ENCODE peak calls at places on chromosome 17, in five cellular contexts. H is astrocyte of the spinal cord, M is mesothelial cell of epicardium, D is foreskin keratinocyte, O is cardiac fibroblast. Q is an unnamed sample.

GRCh38 chr17:19418312-19418992 is 7.4 kb downstream of the RNF112 start:
- DNase-seq in H (peak; percentile 67), M (no peak), D (no peak), O (peak; percentile 70), Q (no peak)

GRCh38 chr17:41678907-41679739 is 9.6 kb upstream of the EIF1 start:
- DNase-seq in H (peak; percentile 56), M (no peak), D (no peak), O (peak; percentile 68), Q (peak; percentile 80)

GRCh38 chr17:42908872-42909700 is 8.5 kb downstream of the G6PC1 start:
- DNase-seq in H (no peak), M (no peak), D (no peak), O (no peak), Q (no peak)

GRCh38 chr17:32319548-32319905 is 22.4 kb downstream of the C17orf75 start:
- DNase-seq in H (peak; percentile 30), M (peak; percentile 42), D (no peak), O (peak; percentile 61), Q (no peak)

GRCh38 chr17:47810200-47810821 is 11.3 kb downstream of the OSBPL7 start:
- DNase-seq in H (peak; percentile 91), M (no peak), D (peak; percentile 96), O (peak; percentile 89), Q (peak; percentile 82)

GRCh38 chr17:39674179-39674578 is 5.9 kb downstream of the PNMT start:
- DNase-seq in H (no peak), M (no peak), D (no peak), O (no peak), Q (no peak)

GRCh38 chr17:4152471-4152870 is 9.5 kb downstream of the CYB5D2 start:
- DNase-seq in H (peak; percentile 42), M (no peak), D (no peak), O (no peak), Q (no peak)

GRCh38 chr17:78430892-78431691 is 52.6 kb downstream of the PGS1 start:
- DNase-seq in H (peak; percentile 71), M (no peak), D (no peak), O (no peak), Q (no peak)

GRCh38 chr17:49523706-49524472 is 28.8 kb downstream of the NGFR start:
- DNase-seq in H (no peak), M (no peak), D (peak; percentile 88), O (no peak), Q (no peak)

GRCh38 chr17:71632328-71632727 is 488.5 kb upstream of the SOX9 start:
- DNase-seq in H (peak; percentile 54), M (no peak), D (peak; percentile 58), O (peak; percentile 5), Q (no peak)

GRCh38 chr17:4310349-4311060 is 46.7 kb upstream of the ANKFY1 start:
- DNase-seq in H (no peak), M (no peak), D (no peak), O (peak; percentile 84), Q (no peak)

GRCh38 chr17:19347323-19348080 is 15.0 kb downstream of the B9D1 start:
- DNase-seq in H (no peak), M (no peak), D (no peak), O (no peak), Q (no peak)

DNA sequence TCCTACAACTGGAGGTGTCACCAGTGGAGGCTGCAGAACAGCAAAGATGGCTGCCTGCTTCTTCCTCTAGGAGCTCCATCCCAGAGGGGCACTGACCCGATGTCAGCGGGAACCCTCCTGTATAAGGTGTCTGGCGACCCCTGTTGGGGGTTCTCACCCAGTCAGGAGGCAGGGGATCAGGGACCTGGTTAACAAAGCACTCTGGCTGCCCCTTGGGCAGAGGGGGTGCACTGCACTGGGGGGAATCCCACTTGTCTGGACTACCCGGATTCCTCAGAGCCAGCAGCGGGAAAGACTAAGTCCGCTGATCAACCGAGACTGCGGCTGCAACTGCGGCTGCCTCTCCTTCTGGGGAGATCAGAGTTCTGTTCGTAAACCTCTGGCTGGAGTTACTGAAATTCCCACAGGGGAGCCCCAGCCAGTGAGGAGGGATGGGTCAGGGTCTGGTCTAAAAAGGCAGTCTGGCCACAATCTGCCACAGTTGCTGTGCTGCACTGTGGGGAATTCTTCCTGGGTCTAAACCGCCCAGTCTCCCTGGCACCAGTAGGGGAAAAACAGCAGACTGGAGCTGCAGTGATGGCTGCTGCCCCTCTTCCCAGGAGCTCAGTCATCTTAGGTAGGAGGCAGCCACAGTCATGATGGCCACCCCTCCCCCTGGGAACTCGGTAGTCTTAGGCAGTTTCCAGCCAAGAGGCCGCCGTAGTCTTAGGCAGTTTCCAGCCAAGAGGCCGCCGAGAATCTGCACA is 213.4 kb downstream of the CYB561 start:
- DNase-seq in H (no peak), M (no peak), D (no peak), O (no peak), Q (no peak)
- TF ChIP-seq CTCF in H (no peak), M (no peak), D (no peak), O (no peak), Q (no peak)

GRCh38 chr17:54666559-54666958 is 234.1 kb upstream of the TOM1L1 start:
- DNase-seq in H (no peak), M (no peak), D (no peak), O (no peak), Q (no peak)
- TF ChIP-seq CTCF in H (no peak), M (no peak), D (no peak), O (no peak), Q (no peak)

GRCh38 chr17:56319531-56319930 is 166.3 kb downstream of the ANKFN1 start:
- DNase-seq in H (peak; percentile 73), M (no peak), D (peak; percentile 14), O (peak; percentile 25), Q (peak; percentile 7)
- TF ChIP-seq CTCF in H (peak; percentile 54), M (peak; percentile 51), D (peak; percentile 80), O (peak; percentile 31), Q (peak; percentile 60)

GRCh38 chr17:7719661-7720060 is 2.1 kb downstream of the DNAH2 start:
- DNase-seq in H (no peak), M (no peak), D (no peak), O (no peak), Q (no peak)
- TF ChIP-seq CTCF in H (no peak), M (no peak), D (no peak), O (no peak), Q (no peak)

GRCh38 chr17:67559381-67559966 is 158.3 kb upstream of the NOL11 start:
- DNase-seq in H (no peak), M (no peak), D (no peak), O (no peak), Q (no peak)
- TF ChIP-seq CTCF in H (no peak), M (no peak), D (peak; percentile 46), O (peak; percentile 40), Q (peak; percentile 33)

DNA sequence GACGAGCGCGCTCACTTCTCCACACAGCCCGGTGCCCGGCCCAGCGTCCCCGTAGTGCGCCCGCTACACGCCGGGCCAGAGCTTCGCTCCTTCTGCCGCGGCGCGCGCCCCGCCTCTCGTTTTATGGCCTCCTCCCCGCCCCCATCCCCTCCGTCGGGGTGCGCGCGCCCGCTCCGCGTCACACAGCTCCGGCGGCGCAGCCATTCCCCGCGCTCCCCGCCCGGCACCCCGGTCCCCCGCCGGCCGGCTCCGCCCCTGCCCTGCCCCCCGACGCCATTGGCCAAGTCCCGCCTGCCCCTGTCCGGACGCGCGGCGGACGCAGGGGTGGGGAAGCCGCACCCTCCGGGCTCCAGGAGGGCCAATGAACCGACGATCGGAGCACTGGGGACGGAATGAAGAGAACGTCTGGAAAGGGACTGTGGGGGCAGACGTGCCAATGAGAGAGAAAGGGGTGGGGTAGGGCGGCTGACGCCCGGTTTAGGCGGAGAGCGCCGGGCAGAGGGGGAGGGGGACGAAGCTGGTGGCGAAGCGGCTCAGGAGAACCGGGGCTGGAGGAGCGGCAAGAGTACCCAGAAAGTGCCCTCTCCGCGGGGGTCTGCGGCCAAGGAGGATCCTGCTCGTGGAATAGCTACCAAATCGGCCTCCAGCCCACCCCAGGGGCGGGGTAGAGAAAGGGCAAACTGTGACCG is at the start of gene TOB1:
- DNase-seq in H (peak; percentile 97), M (peak; percentile 96), D (peak; percentile 90), O (peak; percentile 99), Q (peak; percentile 84)
- TF ChIP-seq CTCF in H (no peak), M (no peak), D (no peak), O (no peak), Q (no peak)

GRCh38 chr17:21373696-21374454 is 2.3 kb upstream of the KCNJ12 start:
- DNase-seq in H (no peak), M (no peak), D (no peak), O (no peak), Q (no peak)

GRCh38 chr17:21370430-21370829 is 5.7 kb upstream of the KCNJ12 start:
- DNase-seq in H (no peak), M (no peak), D (no peak), O (peak; percentile 60), Q (no peak)

GRCh38 chr17:21371511-21372081 is 4.6 kb upstream of the KCNJ12 start:
- DNase-seq in H (no peak), M (no peak), D (no peak), O (no peak), Q (no peak)

GRCh38 chr17:21373034-21373433 is 3.1 kb upstream of the KCNJ12 start:
- DNase-seq in H (no peak), M (no peak), D (no peak), O (no peak), Q (no peak)

GRCh38 chr17:21372256-21372954 is 3.8 kb upstream of the KCNJ12 start:
- DNase-seq in H (no peak), M (no peak), D (no peak), O (no peak), Q (no peak)
- TF ChIP-seq CTCF in H (no peak), M (no peak), D (no peak), O (no peak), Q (no peak)

GRCh38 chr17:28196637-28197036 is 122.4 kb upstream of the TMEM97 start:
- DNase-seq in H (no peak), M (no peak), D (no peak), O (no peak), Q (no peak)

GRCh38 chr17:28191018-28191417 is 128.0 kb upstream of the TMEM97 start:
- DNase-seq in H (no peak), M (no peak), D (no peak), O (no peak), Q (no peak)

GRCh38 chr17:28188841-28189263 is 130.1 kb upstream of the TMEM97 start:
- DNase-seq in H (no peak), M (no peak), D (peak; percentile 58), O (no peak), Q (peak; percentile 21)

GRCh38 chr17:28189667-28190066 is 129.3 kb upstream of the TMEM97 start:
- DNase-seq in H (no peak), M (no peak), D (no peak), O (peak; percentile 5), Q (no peak)

DNA sequence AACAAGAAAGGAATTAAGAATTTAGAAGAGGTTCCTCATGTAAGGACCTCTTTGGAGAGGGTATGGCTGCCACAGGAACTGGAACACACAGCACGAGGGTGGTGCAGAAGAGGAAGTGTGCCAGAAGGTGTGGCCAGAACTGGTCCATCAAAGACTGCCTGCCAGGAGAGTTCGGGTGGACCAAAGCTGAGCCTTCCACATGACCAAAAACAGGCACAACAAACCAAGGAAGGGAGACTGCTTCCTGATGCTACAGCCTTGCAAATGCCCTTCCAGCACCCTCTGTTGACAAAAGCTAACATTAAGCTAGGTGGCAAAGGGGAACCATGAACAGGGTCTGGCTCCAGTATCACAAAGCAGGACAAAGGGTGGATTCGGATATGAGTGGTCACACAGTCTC is 125.8 kb upstream of the TMEM97 start:
- DNase-seq in H (no peak), M (no peak), D (no peak), O (peak; percentile 10), Q (no peak)
- TF ChIP-seq CTCF in H (no peak), M (no peak), D (no peak), O (no peak), Q (no peak)